ENCODE peak calls at places on chromosomes 11 and 22, in ten cellular contexts. L, J, T, I, A, U, K, G, Q and S are unnamed samples.

GRCh38 chr22:50019316-50019715 is 6.8 kb upstream of the IL17REL start:
- DNase-seq in U (no peak), G (no peak), I (no peak), T (no peak), K (no peak), Q (no peak), A (no peak), J (no peak), L (no peak), S (no peak)

GRCh38 chr11:69509381-69509780 is 27.9 kb downstream of the LINC01488 start:
- DNase-seq in L (no peak), G (no peak), A (no peak), I (no peak), T (no peak), J (no peak), U (no peak), K (no peak), Q (no peak), S (no peak)

GRCh38 chr22:24097961-24098391 is 83.3 kb upstream of the SUSD2 start:
- DNase-seq in J (no peak), L (no peak), A (no peak), U (no peak), I (no peak), Q (no peak), T (no peak), K (no peak), G (no peak), S (no peak)

GRCh38 chr11:102573851-102574250 is 43.3 kb upstream of the MMP7 start:
- DNase-seq in J (no peak), L (peak; percentile 33), I (no peak), T (no peak), K (no peak), U (peak; percentile 34), A (no peak), G (no peak), Q (no peak), S (no peak)

GRCh38 chr11:46130286-46130937 is 9.2 kb upstream of the PHF21A start:
- DNase-seq in A (no peak), U (no peak), K (no peak), Q (no peak), L (no peak), T (no peak), G (no peak), I (no peak), J (no peak), S (no peak)

GRCh38 chr11:1177020-1177770 is 19.4 kb downstream of the MUC5AC start:
- DNase-seq in Q (no peak), J (no peak), T (no peak), K (no peak), L (no peak), G (no peak), I (no peak), A (no peak), U (no peak), S (no peak)

GRCh38 chr22:50062509-50063135 is 4.5 kb upstream of the TTLL8 start:
- DNase-seq in T (no peak), G (no peak), L (no peak), A (no peak), U (no peak), I (no peak), J (no peak), K (no peak), Q (no peak), S (no peak)

GRCh38 chr11:134261626-134262488 is 8.5 kb downstream of the ACAD8 start:
- DNase-seq in U (peak; percentile 14), T (peak; percentile 65), G (no peak), K (no peak), A (no peak), Q (peak; percentile 42), I (no peak), L (peak; percentile 26), J (peak; percentile 30), S (peak; percentile 11)

GRCh38 chr22:26542831-26543230 is 30.6 kb upstream of the TFIP11 start:
- DNase-seq in A (no peak), J (no peak), Q (no peak), U (no peak), I (no peak), K (no peak), L (no peak), T (no peak), G (no peak), S (no peak)

GRCh38 chr11:225734-226453 is 10.2 kb downstream of the SIRT3 start:
- DNase-seq in J (peak; percentile 32), A (no peak), U (no peak), K (no peak), L (no peak), Q (peak; percentile 81), T (no peak), G (no peak), I (no peak), S (no peak)

GRCh38 chr11:20672575-20672974 is 3.2 kb downstream of the NELL1 start:
- DNase-seq in G (no peak), T (peak; percentile 16), K (no peak), J (no peak), L (peak; percentile 10), Q (peak; percentile 16), A (no peak), U (peak; percentile 20), I (no peak), S (peak; percentile 22)